ENCODE peak calls at places on chromosomes 5 and 9, in four cellular contexts. One of them, this sample, is unnamed.

GRCh38 chr9:136576269-136576626 is 30.4 kb upstream of the NOTCH1 start:
- DNase-seq in HepG2: no peak
- DNase-seq in K562: no peak
- DNase-seq in IMR-90: peak
- DNase-seq in this sample: no peak

GRCh38 chr9:127711226-127711701 is 4.2 kb downstream of the PTRH1 start:
- DNase-seq in HepG2: no peak
- DNase-seq in IMR-90: no peak
- DNase-seq in K562: no peak
- DNase-seq in this sample: no peak

GRCh38 chr9:99593621-99594020 is 228.1 kb upstream of the NR4A3 start:
- DNase-seq in HepG2: no peak
- DNase-seq in K562: no peak
- DNase-seq in IMR-90: no peak
- DNase-seq in this sample: no peak

GRCh38 chr9:34688329-34689161 is 2.5 kb downstream of the CCL19 start:
- DNase-seq in HepG2: peak
- DNase-seq in IMR-90: no peak
- DNase-seq in K562: no peak
- DNase-seq in this sample: no peak

GRCh38 chr5:68216737-68217231 is 1.2 kb downstream of the PIK3R1 start:
- DNase-seq in IMR-90: peak
- DNase-seq in K562: no peak
- DNase-seq in HepG2: no peak
- DNase-seq in this sample: no peak

GRCh38 chr9:126676685-126677143 is 63.0 kb downstream of the LMX1B start:
- DNase-seq in HepG2: no peak
- DNase-seq in IMR-90: no peak
- DNase-seq in K562: no peak
- DNase-seq in this sample: no peak

GRCh38 chr9:106286249-106286648 is 576.7 kb upstream of the ZNF462 start:
- DNase-seq in K562: no peak
- DNase-seq in IMR-90: no peak
- DNase-seq in HepG2: no peak
- DNase-seq in this sample: no peak

GRCh38 chr5:175686396-175686795 is 28.5 kb downstream of the HRH2 start:
- DNase-seq in IMR-90: no peak
- DNase-seq in K562: no peak
- DNase-seq in HepG2: no peak
- DNase-seq in this sample: no peak

GRCh38 chr5:127746756-127747155 is 43.6 kb downstream of the CCDC192 start:
- DNase-seq in IMR-90: peak
- DNase-seq in HepG2: no peak
- DNase-seq in K562: no peak
- DNase-seq in this sample: no peak

GRCh38 chr9:137384116-137384756 is 38.7 kb downstream of the EXD3 start:
- DNase-seq in IMR-90: peak
- DNase-seq in HepG2: no peak
- DNase-seq in K562: peak
- DNase-seq in this sample: no peak

GRCh38 chr5:88792144-88792840 is 90.7 kb downstream of the MEF2C start:
- DNase-seq in HepG2: no peak
- DNase-seq in IMR-90: peak
- DNase-seq in K562: no peak
- DNase-seq in this sample: no peak

GRCh38 chr9:20351715-20352114 is 270.6 kb downstream of the MLLT3 start:
- DNase-seq in HepG2: no peak
- DNase-seq in K562: no peak
- DNase-seq in IMR-90: no peak
- DNase-seq in this sample: no peak

GRCh38 chr9:85377751-85378289 is 363.9 kb downstream of the AGTPBP1 start:
- DNase-seq in K562: no peak
- DNase-seq in IMR-90: no peak
- DNase-seq in HepG2: no peak
- DNase-seq in this sample: no peak

GRCh38 chr5:78543292-78543691 is 105.3 kb downstream of the LHFPL2 start:
- DNase-seq in IMR-90: no peak
- DNase-seq in K562: no peak
- DNase-seq in HepG2: no peak
- DNase-seq in this sample: no peak

GRCh38 chr9:100884518-100884917 is 144.0 kb upstream of the PLPPR1 start:
- DNase-seq in K562: no peak
- DNase-seq in IMR-90: no peak
- DNase-seq in HepG2: no peak
- DNase-seq in this sample: no peak

GRCh38 chr9:108580021-108580439 is 275.8 kb downstream of the ACTL7B start:
- DNase-seq in IMR-90: no peak
- DNase-seq in HepG2: peak
- DNase-seq in K562: no peak
- DNase-seq in this sample: no peak

GRCh38 chr5:138110266-138110963 is 26.6 kb downstream of the WNT8A start:
- DNase-seq in HepG2: no peak
- DNase-seq in IMR-90: no peak
- DNase-seq in K562: no peak
- DNase-seq in this sample: no peak

GRCh38 chr5:108650997-108651396 is 96.7 kb upstream of the FER start:
- DNase-seq in K562: no peak
- DNase-seq in HepG2: no peak
- DNase-seq in IMR-90: peak
- DNase-seq in this sample: no peak

GRCh38 chr5:132947661-132948060 is 15.8 kb downstream of the AFF4 start:
- DNase-seq in IMR-90: peak
- DNase-seq in HepG2: peak
- DNase-seq in K562: no peak
- DNase-seq in this sample: no peak

GRCh38 chr9:113349434-113350337 is at the start of gene BSPRY:
- DNase-seq in K562: peak
- DNase-seq in HepG2: no peak
- DNase-seq in IMR-90: no peak
- DNase-seq in this sample: no peak

GRCh38 chr9:32431940-32432555 is 47.6 kb downstream of the ACO1 start:
- DNase-seq in K562: peak
- DNase-seq in HepG2: peak
- DNase-seq in IMR-90: peak
- DNase-seq in this sample: no peak

GRCh38 chr9:135882011-135882410 is 25.3 kb downstream of the CAMSAP1 start:
- DNase-seq in IMR-90: no peak
- DNase-seq in HepG2: no peak
- DNase-seq in K562: no peak
- DNase-seq in this sample: no peak

GRCh38 chr9:121839726-121840500 is 188.5 kb downstream of the DAB2IP start:
- DNase-seq in K562: no peak
- DNase-seq in HepG2: no peak
- DNase-seq in IMR-90: no peak
- DNase-seq in this sample: peak

GRCh38 chr9:137070906-137071275 is 534 bp upstream of the SAPCD2 start:
- DNase-seq in IMR-90: no peak
- DNase-seq in K562: no peak
- DNase-seq in HepG2: peak
- DNase-seq in this sample: no peak

GRCh38 chr5:180324633-180324955 is 28.5 kb downstream of the GFPT2 start:
- DNase-seq in IMR-90: no peak
- DNase-seq in HepG2: no peak
- DNase-seq in K562: no peak
- DNase-seq in this sample: no peak

GRCh38 chr9:75448955-75449354 is 360.6 kb downstream of the OSTF1 start:
- DNase-seq in IMR-90: no peak
- DNase-seq in K562: no peak
- DNase-seq in HepG2: no peak
- DNase-seq in this sample: no peak

GRCh38 chr5:73121109-73121443 is 701 bp downstream of the TMEM171 start:
- DNase-seq in IMR-90: peak
- DNase-seq in K562: no peak
- DNase-seq in HepG2: no peak
- DNase-seq in this sample: no peak

GRCh38 chr5:178318382-178318781 is 85.8 kb upstream of the PHYKPL start:
- DNase-seq in K562: no peak
- DNase-seq in HepG2: no peak
- DNase-seq in IMR-90: no peak
- DNase-seq in this sample: no peak

GRCh38 chr9:97398999-97399758 is 12.7 kb upstream of the TDRD7 start:
- DNase-seq in K562: peak
- DNase-seq in IMR-90: peak
- DNase-seq in HepG2: peak
- DNase-seq in this sample: no peak

GRCh38 chr9:115164511-115164974 is 46.6 kb upstream of the TNC start:
- DNase-seq in IMR-90: peak
- DNase-seq in K562: no peak
- DNase-seq in HepG2: peak
- DNase-seq in this sample: no peak

GRCh38 chr9:133160742-133161541 is 2.8 kb downstream of the GBGT1 start:
- DNase-seq in IMR-90: peak
- DNase-seq in HepG2: peak
- DNase-seq in K562: peak
- DNase-seq in this sample: no peak

GRCh38 chr5:109706065-109706464 is 16.3 kb downstream of the MAN2A1 start:
- DNase-seq in K562: no peak
- DNase-seq in HepG2: no peak
- DNase-seq in IMR-90: no peak
- DNase-seq in this sample: no peak

GRCh38 chr5:74015716-74016115 is 389.7 kb downstream of the ARHGEF28 start:
- DNase-seq in IMR-90: no peak
- DNase-seq in HepG2: no peak
- DNase-seq in K562: no peak
- DNase-seq in this sample: no peak

GRCh38 chr9:133199648-133200321 is 9.3 kb downstream of the OBP2B start:
- DNase-seq in HepG2: no peak
- DNase-seq in K562: no peak
- DNase-seq in IMR-90: no peak
- DNase-seq in this sample: no peak

GRCh38 chr9:35952526-35953191 is 5.3 kb downstream of the OR2S2 start:
- DNase-seq in HepG2: no peak
- DNase-seq in IMR-90: no peak
- DNase-seq in K562: no peak
- DNase-seq in this sample: no peak

GRCh38 chr9:116504893-116505480 is 182.1 kb upstream of the TRIM32 start:
- DNase-seq in HepG2: peak
- DNase-seq in K562: no peak
- DNase-seq in IMR-90: no peak
- DNase-seq in this sample: peak
- H3K9ac ChIP-seq in HepG2: no peak
- H3K9ac ChIP-seq in K562: no peak
- H3K9ac ChIP-seq in IMR-90: no peak
- H3K9ac ChIP-seq in this sample: no peak

DNA sequence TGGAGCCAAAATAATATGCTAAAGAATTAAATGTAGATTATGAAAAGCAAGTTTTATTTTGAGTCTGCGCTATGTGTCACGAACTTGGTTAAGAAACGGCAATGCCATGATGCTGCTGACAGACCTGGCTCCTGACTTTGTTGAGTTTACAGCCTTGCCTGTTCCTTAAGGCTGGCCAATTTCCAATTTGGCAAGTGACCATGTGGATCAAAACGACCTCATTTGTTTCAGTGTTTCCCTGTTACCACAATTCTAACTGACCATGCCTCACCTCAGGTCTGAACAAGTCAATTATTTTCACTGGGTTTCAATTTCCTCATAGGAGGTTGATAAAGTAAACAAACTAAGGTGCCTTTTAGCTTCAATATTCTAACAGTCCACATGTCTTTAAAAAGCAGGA is 461.4 kb downstream of the ZNF608 start:
- DNase-seq in IMR-90: no peak
- DNase-seq in K562: no peak
- DNase-seq in HepG2: no peak
- DNase-seq in this sample: no peak
- TF ChIP-seq BHLHE40 in IMR-90: no peak
- TF ChIP-seq BHLHE40 in K562: no peak
- TF ChIP-seq BHLHE40 in HepG2: no peak
- TF ChIP-seq BHLHE40 in this sample: no peak

DNA sequence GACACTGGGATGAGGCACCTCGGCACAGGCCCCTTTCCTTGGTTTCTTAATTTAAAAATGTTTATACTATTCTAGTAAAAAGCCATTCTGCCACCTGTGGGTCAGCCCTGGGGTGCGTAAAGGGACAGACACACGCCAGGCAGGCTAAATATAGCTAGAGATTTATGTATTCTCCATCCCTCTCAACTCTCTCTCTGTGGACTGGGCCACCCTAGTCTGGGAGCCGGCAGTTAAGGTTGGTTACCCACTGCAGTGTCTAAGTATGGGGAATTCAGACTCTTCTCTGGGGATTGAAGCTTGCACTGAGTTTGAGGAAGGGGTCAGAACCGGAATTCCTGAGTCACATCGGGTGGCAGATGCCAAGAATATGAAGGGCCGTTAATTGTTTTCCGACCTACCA is 1.9 kb downstream of the NEURL1B start:
- DNase-seq in HepG2: no peak
- DNase-seq in K562: no peak
- DNase-seq in IMR-90: no peak
- DNase-seq in this sample: no peak
- H3K9ac ChIP-seq in HepG2: no peak
- H3K9ac ChIP-seq in K562: no peak
- H3K9ac ChIP-seq in IMR-90: no peak
- H3K9ac ChIP-seq in this sample: no peak

GRCh38 chr5:58354827-58355226 is 105.1 kb downstream of the PLK2 start:
- DNase-seq in HepG2: no peak
- DNase-seq in IMR-90: no peak
- DNase-seq in K562: no peak
- DNase-seq in this sample: no peak
- TF ChIP-seq BHLHE40 in HepG2: no peak
- TF ChIP-seq BHLHE40 in IMR-90: no peak
- TF ChIP-seq BHLHE40 in K562: no peak
- TF ChIP-seq BHLHE40 in this sample: no peak

DNA sequence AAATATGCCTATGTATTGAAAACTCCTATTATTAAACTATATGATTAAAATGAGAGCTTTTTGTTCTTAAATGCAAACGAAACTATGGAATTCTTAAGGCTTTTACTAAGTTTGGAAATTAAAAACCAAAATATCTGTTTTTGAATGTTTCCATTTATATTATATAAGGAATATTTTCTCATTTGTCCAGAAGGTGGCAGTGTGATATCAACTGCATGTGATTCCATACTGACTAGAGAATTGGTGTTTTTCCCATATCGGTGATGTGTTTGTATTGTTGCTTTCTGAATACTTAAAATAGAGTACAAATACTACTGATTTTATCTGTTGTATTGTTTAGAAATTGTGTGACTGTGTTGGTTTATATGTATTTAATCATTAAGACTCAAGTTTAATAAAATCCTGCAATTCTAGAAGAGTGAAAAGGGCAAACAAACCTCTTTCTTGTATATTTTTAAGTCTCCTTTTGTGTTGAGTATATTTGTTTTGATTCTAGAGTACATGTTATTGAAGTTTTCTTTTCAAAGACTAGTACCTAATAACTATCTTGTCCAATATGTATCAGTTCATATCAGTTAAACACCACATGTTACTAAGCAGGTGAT is 320.8 kb downstream of the CCDC171 start:
- DNase-seq in HepG2: peak
- DNase-seq in IMR-90: peak
- DNase-seq in K562: peak
- DNase-seq in this sample: no peak
- H3K9ac ChIP-seq in HepG2: no peak
- H3K9ac ChIP-seq in IMR-90: no peak
- H3K9ac ChIP-seq in K562: no peak
- H3K9ac ChIP-seq in this sample: no peak